ENCODE peak calls at places on chromosomes 12 and 14, in ten cellular contexts. O, S, I, F, Q, N, P, H, X and K are unnamed samples. For H3K27me3 and H3K36me3, the result is how much of the 10 kb centered on the place peaks cover.

GRCh38 chr14:65997350-65997749 is 488.8 kb upstream of the CCDC196 start:
- DNase-seq in F (no peak), H (no peak), X (no peak), O (no peak), Q (no peak), N (no peak), P (no peak), S (no peak), I (no peak), K (no peak)

GRCh38 chr14:35252485-35252884 is 39.7 kb upstream of the PSMA6 start:
- DNase-seq in H (no peak), Q (no peak), N (no peak), F (no peak), X (no peak), S (no peak), P (no peak), I (no peak), O (no peak), K (no peak)

GRCh38 chr14:89382487-89383170 is 34.4 kb downstream of the FOXN3 start:
- DNase-seq in N (no peak), O (no peak), I (no peak), S (no peak), X (no peak), Q (no peak), H (no peak), F (no peak), P (no peak), K (no peak)

GRCh38 chr14:34039428-34040047 is 88.7 kb upstream of the EGLN3 start:
- DNase-seq in O (no peak), Q (no peak), H (no peak), X (no peak), F (no peak), S (no peak), N (no peak), P (no peak), I (no peak), K (no peak)

GRCh38 chr12:65532744-65533143 is 254.3 kb downstream of the MSRB3 start:
- DNase-seq in Q (no peak), F (no peak), S (no peak), N (peak), P (no peak), H (no peak), I (no peak), X (peak), O (no peak), K (no peak)

GRCh38 chr12:45587877-45588530 is 141.5 kb upstream of the ARID2 start:
- DNase-seq in S (peak), Q (peak), I (peak), F (no peak), H (no peak), X (no peak), P (peak), O (no peak), N (no peak), K (no peak)

GRCh38 chr12:97680751-97681150 is 218.1 kb downstream of the RMST start:
- DNase-seq in N (no peak), P (no peak), O (no peak), Q (no peak), H (no peak), I (no peak), S (no peak), F (no peak), X (no peak), K (no peak)

GRCh38 chr12:73421832-73422231 is 1115.8 kb upstream of the ATXN7L3B start:
- DNase-seq in Q (no peak), X (no peak), O (no peak), S (no peak), I (no peak), P (no peak), N (no peak), H (no peak), F (no peak), K (no peak)

GRCh38 chr14:75831455-75831854 is 150.3 kb downstream of the TGFB3 start:
- DNase-seq in X (peak), I (peak), F (peak), P (peak), N (no peak), O (peak), S (peak), Q (peak), H (no peak), K (peak)

GRCh38 chr14:87108726-87109125 is 884.3 kb downstream of the GALC start:
- DNase-seq in O (no peak), Q (no peak), X (no peak), S (no peak), I (no peak), F (no peak), N (peak), P (no peak), H (no peak), K (no peak)

GRCh38 chr12:99386907-99387306 is 260.6 kb upstream of the GARIN6 start:
- DNase-seq in S (no peak), P (no peak), I (no peak), Q (no peak), X (no peak), O (no peak), F (no peak), H (peak), N (no peak), K (no peak)

GRCh38 chr12:3944620-3945019 is 71.4 kb upstream of the PARP11 start:
- DNase-seq in F (no peak), X (no peak), S (no peak), Q (no peak), P (no peak), N (no peak), H (peak), O (no peak), I (no peak), K (no peak)

GRCh38 chr14:103623883-103624482 is 5.0 kb upstream of the KLC1 start:
- DNase-seq in I (peak), S (peak), N (no peak), F (no peak), X (no peak), H (no peak), P (no peak), Q (peak), O (no peak), K (peak)

GRCh38 chr12:116628989-116629388 is 69.8 kb downstream of the MAP1LC3B2 start:
- DNase-seq in P (no peak), H (no peak), N (no peak), I (no peak), S (no peak), X (no peak), Q (no peak), O (no peak), F (no peak), K (no peak)

GRCh38 chr12:122126713-122127597 is 47.1 kb downstream of the IL31 start:
- DNase-seq in Q (peak), P (no peak), H (peak), I (peak), O (no peak), F (no peak), X (no peak), N (no peak), S (no peak), K (no peak)

GRCh38 chr14:101627913-101628257 is 66.6 kb downstream of the DIO3 start:
- DNase-seq in Q (no peak), H (no peak), O (no peak), X (no peak), N (no peak), I (peak), S (no peak), P (no peak), F (no peak), K (no peak)

GRCh38 chr12:79548525-79548924 is 142.2 kb downstream of the PAWR start:
- DNase-seq in Q (no peak), P (no peak), X (no peak), S (no peak), I (no peak), O (no peak), F (no peak), H (peak), N (no peak), K (no peak)

GRCh38 chr12:108338915-108339657 is at the start of gene CMKLR1:
- DNase-seq in N (no peak), S (peak), Q (peak), F (peak), P (no peak), X (peak), O (peak), H (peak), I (no peak), K (peak)

GRCh38 chr12:10771132-10771733 is 31.2 kb downstream of the TAS2R7 start:
- DNase-seq in P (no peak), F (no peak), H (peak), I (no peak), O (no peak), X (no peak), N (no peak), Q (no peak), S (no peak), K (no peak)

GRCh38 chr14:72948481-72949138 is 22.3 kb downstream of the DCAF4 start:
- DNase-seq in O (peak), H (peak), N (no peak), Q (peak), S (peak), X (peak), P (peak), I (peak), F (no peak), K (peak)

GRCh38 chr14:71243697-71244096 is 336.4 kb downstream of the PCNX1 start:
- DNase-seq in X (no peak), F (no peak), O (no peak), H (no peak), I (no peak), N (peak), Q (no peak), S (no peak), P (no peak), K (no peak)

GRCh38 chr14:38039526-38039925 is 168.2 kb upstream of the SSTR1 start:
- DNase-seq in O (no peak), N (peak), Q (no peak), F (no peak), S (no peak), I (no peak), X (no peak), H (no peak), P (no peak), K (no peak)

GRCh38 chr14:100844082-100844408 is 18.1 kb downstream of the MEG3 start:
- DNase-seq in X (peak), O (no peak), N (no peak), I (no peak), S (no peak), Q (no peak), F (no peak), P (no peak), H (no peak), K (no peak)

GRCh38 chr12:46891306-46891705 is 65.5 kb upstream of the SLC38A4 start:
- DNase-seq in I (no peak), N (no peak), Q (no peak), S (peak), H (no peak), P (no peak), X (no peak), F (peak), O (no peak), K (no peak)

GRCh38 chr12:130044991-130045621 is 117.2 kb upstream of the FZD10 start:
- DNase-seq in N (no peak), Q (peak), O (no peak), I (no peak), F (no peak), S (no peak), P (no peak), H (peak), X (no peak), K (no peak)

GRCh38 chr14:103724116-103724515 is 8.5 kb downstream of the ZFYVE21 start:
- DNase-seq in S (peak), F (no peak), O (peak), X (no peak), P (peak), N (no peak), I (peak), H (no peak), Q (peak), K (peak)

GRCh38 chr14:74083784-74084276 is 423 bp downstream of the ALDH6A1 start:
- DNase-seq in I (no peak), F (no peak), X (no peak), H (peak), Q (no peak), P (no peak), N (no peak), S (no peak), O (no peak), K (no peak)

GRCh38 chr14:65972346-65972745 is 513.8 kb upstream of the CCDC196 start:
- DNase-seq in Q (no peak), O (no peak), P (no peak), X (no peak), S (no peak), F (no peak), N (no peak), I (no peak), H (no peak), K (no peak)

GRCh38 chr12:92539966-92540791 is 162.6 kb upstream of the PLEKHG7 start:
- DNase-seq in X (peak), H (peak), Q (no peak), F (no peak), N (no peak), I (no peak), S (peak), O (no peak), P (peak), K (peak)

GRCh38 chr12:71240941-71241340 is 83.1 kb upstream of the TSPAN8 start:
- DNase-seq in Q (no peak), H (no peak), I (no peak), S (no peak), P (no peak), F (no peak), O (no peak), X (no peak), N (no peak), K (no peak)

GRCh38 chr12:53998174-53998899 is 1.6 kb upstream of the HOXC9 start:
- DNase-seq in P (no peak), S (no peak), F (no peak), H (no peak), Q (no peak), O (no peak), X (no peak), N (no peak), I (no peak), K (peak)
- H3K27me3 ChIP-seq in P (under half), S (half or more), F (under half), H (half or more), Q (half or more), O (half or more), X (under half), N (under half), I (half or more), K (under half)

DNA sequence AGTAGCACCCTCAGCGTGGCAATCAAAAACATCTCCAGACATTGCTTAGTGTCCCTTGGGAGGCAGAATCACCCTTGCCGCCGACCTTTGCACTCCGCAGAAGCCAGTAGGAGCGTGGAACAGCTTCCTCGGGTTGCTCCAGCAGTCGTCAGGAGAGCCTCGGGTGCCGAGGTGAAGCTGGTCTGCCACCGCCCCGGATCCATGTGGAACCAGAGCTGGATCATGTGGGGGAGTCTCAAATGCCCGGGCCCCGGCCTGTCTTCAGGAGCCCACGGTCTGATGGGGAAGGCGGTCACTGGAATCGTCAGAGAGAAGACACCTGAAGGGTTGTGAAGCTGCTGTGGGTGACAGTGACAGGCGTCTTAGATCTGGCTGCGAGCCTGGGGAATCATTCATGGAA is 14.3 kb downstream of the MVK start:
- DNase-seq in H (no peak), X (no peak), F (no peak), P (no peak), Q (no peak), S (no peak), O (no peak), N (no peak), I (no peak), K (no peak)
- H3K36me3 ChIP-seq in H (under half), X (half or more), F (under half), P (under half), Q (under half), S (under half), O (under half), N (under half), I (half or more), K (half or more)

GRCh38 chr14:21675566-21675965 is 1.9 kb upstream of the OR4E1 start:
- DNase-seq in X (no peak), Q (no peak), O (no peak), I (no peak), N (no peak), S (no peak), P (no peak), H (no peak), F (no peak), K (no peak)

GRCh38 chr14:21680072-21680471 is 6.5 kb upstream of the OR4E1 start:
- DNase-seq in X (no peak), N (no peak), P (no peak), S (no peak), I (no peak), H (no peak), F (no peak), O (no peak), Q (no peak), K (no peak)
- TF ChIP-seq CTCF in X (no peak), N (no peak), P (no peak), S (no peak), I (no peak), H (no peak), F (no peak), O (no peak), Q (no peak), K (no peak)

GRCh38 chr12:2023365-2023764 is 19.1 kb upstream of the DCP1B start:
- DNase-seq in Q (no peak), F (no peak), X (no peak), S (no peak), P (no peak), H (peak), O (no peak), I (no peak), N (no peak), K (no peak)

GRCh38 chr12:2027379-2027778 is 23.1 kb upstream of the DCP1B start:
- DNase-seq in X (no peak), F (no peak), Q (no peak), I (no peak), S (no peak), O (no peak), P (no peak), H (no peak), N (no peak), K (no peak)
- H3K27me3 ChIP-seq in X (half or more), F (under half), Q (under half), I (under half), S (under half), O (under half), P (under half), H (under half), N (under half), K (under half)

GRCh38 chr12:926641-927040 is 22.9 kb downstream of the RAD52 start:
- DNase-seq in I (no peak), F (no peak), P (no peak), N (no peak), Q (no peak), H (no peak), S (no peak), X (no peak), O (no peak), K (no peak)
- H3K36me3 ChIP-seq in I (half or more), F (under half), P (under half), N (under half), Q (half or more), H (under half), S (under half), X (half or more), O (under half), K (under half)

DNA sequence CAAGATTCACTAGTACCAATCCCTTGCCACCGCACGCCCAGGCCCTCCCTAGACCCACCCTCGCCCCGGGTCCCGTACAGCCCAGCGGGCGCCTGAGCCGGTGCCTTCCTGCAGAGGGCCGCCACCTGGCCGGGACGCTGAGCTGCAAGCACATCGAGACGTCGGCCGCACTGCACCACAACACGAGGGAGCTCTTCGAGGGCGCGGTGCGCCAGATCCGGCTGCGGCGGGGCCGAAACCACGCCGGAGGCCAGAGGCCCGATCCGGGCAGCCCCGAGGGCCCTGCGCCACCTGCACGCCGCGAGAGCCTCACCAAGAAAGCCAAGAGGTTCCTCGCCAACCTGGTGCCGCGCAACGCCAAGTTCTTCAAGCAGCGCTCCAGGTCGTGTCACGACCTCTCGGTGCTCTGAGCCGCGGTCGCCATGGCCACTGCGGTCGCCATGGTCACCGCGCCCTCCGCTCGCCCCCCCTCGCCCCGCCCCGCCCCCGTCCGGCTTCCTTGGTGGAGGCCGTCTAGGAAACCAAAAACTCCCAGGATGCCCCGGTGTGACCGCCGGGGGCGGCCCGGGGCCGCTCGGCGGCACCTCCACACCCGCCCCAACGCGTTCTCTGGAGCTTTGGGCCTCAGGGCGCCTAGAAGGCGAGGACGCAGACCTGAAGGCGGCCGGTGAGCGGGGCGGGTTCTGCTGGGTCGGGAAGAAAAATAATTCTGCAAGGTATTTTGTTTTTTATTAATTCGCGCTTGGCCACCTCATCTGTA is 3.7 kb downstream of the REM2 start:
- DNase-seq in X (peak), P (peak), Q (peak), O (peak), S (peak), H (peak), N (no peak), F (peak), I (peak), K (peak)
- TF ChIP-seq CTCF in X (no peak), P (no peak), Q (no peak), O (peak), S (no peak), H (peak), N (peak), F (no peak), I (no peak), K (no peak)

GRCh38 chr12:114686421-114687268 is 2.7 kb upstream of the TBX3 start:
- DNase-seq in O (no peak), Q (no peak), H (peak), N (no peak), X (no peak), F (no peak), P (no peak), S (no peak), I (no peak), K (no peak)

GRCh38 chr12:114685869-114686268 is 1.9 kb upstream of the TBX3 start:
- DNase-seq in O (no peak), I (no peak), H (peak), Q (no peak), S (no peak), X (no peak), P (no peak), F (no peak), N (no peak), K (no peak)

GRCh38 chr12:114688256-114688845 is 4.4 kb upstream of the TBX3 start:
- DNase-seq in X (no peak), F (no peak), H (peak), O (no peak), N (no peak), S (no peak), I (no peak), P (no peak), Q (no peak), K (no peak)

GRCh38 chr12:114687802-114688201 is 3.8 kb upstream of the TBX3 start:
- DNase-seq in P (no peak), F (no peak), O (no peak), N (no peak), Q (no peak), S (no peak), I (no peak), H (peak), X (no peak), K (no peak)

DNA sequence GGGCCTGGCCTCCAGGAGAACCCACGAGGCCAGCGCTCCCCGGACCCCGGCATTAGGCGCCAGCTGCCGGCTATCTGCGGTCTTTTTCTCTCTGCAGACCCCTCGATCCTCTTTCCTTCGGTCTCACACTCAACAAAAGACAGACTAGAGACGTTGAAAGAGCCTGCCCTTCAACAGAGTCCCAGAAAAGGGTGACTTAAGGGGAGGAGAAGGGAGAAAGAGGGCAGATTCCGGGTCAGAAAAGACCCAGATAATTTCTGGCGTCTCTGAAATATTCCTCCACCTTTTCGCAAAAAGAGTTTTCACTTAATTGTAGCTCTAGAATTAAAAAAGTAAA is 3.3 kb upstream of the TBX3 start:
- DNase-seq in Q (no peak), S (no peak), H (peak), N (no peak), O (no peak), F (no peak), I (no peak), P (no peak), X (no peak), K (no peak)
- H3K27me3 ChIP-seq in Q (under half), S (under half), H (half or more), N (under half), O (under half), F (under half), I (half or more), P (under half), X (under half), K (under half)

DNA sequence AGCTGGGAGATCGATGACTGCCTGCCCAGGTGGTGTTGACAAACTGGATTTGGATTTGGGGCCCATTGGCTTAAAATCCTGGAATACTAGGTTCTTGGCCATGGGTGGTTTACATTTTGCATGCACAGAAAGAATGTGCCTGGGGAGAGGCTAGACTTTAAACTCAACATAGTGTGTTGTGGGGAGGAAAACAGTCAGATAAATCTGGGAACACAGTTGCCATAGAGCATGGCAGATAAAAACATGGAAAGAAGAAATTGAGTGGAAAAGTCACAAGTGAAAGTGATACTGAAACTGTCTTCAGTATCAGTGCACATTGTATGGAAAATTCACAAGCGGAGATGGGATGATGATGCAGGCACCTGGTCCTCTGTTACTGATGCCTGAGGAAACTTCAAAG is 95.2 kb downstream of the SSPN start:
- DNase-seq in Q (no peak), N (no peak), O (no peak), X (no peak), I (no peak), P (no peak), H (no peak), S (no peak), F (no peak), K (no peak)
- H3K36me3 ChIP-seq in Q (under half), N (under half), O (under half), X (under half), I (under half), P (under half), H (under half), S (under half), F (under half), K (under half)